ENCODE peak calls at places on chromosomes 1 and 21, in six cellular contexts. U, Y, I, T, M and D are unnamed samples.

GRCh38 chr1:239884776-239885175 is 206.9 kb upstream of the FMN2 start:
- DNase-seq in U (no peak), T (no peak), I (no peak), M (peak; percentile 9), Y (no peak), D (no peak)

GRCh38 chr21:23694396-23694795 is 1912.9 kb downstream of the MRPL39 start:
- DNase-seq in I (no peak), Y (no peak), U (no peak), M (no peak), T (no peak), D (no peak)

GRCh38 chr1:212341090-212341489 is 55.9 kb downstream of the PPP2R5A start:
- DNase-seq in T (no peak), M (no peak), U (no peak), I (no peak), Y (no peak), D (no peak)

GRCh38 chr1:169339773-169340172 is 27.8 kb downstream of the NME7 start:
- DNase-seq in U (no peak), I (no peak), T (no peak), Y (no peak), M (no peak), D (no peak)

GRCh38 chr1:62717483-62717882 is 29.3 kb upstream of the DOCK7 start:
- DNase-seq in T (no peak), Y (no peak), U (no peak), I (no peak), M (no peak), D (no peak)

GRCh38 chr1:16451868-16452528 is 11.5 kb downstream of the NECAP2 start:
- DNase-seq in U (no peak), I (no peak), M (no peak), T (no peak), Y (no peak), D (no peak)

GRCh38 chr21:35614412-35614901 is 445.9 kb downstream of the SETD4 start:
- DNase-seq in T (peak; percentile 94), I (no peak), U (no peak), M (no peak), Y (no peak), D (peak; percentile 67)

GRCh38 chr1:78052685-78053433 is 7.1 kb downstream of the GIPC2 start:
- DNase-seq in I (no peak), T (no peak), U (no peak), M (no peak), Y (no peak), D (no peak)

GRCh38 chr1:57796609-57797008 is 372.7 kb upstream of the DAB1 start:
- DNase-seq in T (peak; percentile 85), Y (no peak), U (peak; percentile 3), I (no peak), M (no peak), D (no peak)

GRCh38 chr1:8794605-8795004 is 22.8 kb downstream of the RERE start:
- DNase-seq in U (no peak), T (no peak), I (no peak), M (no peak), Y (no peak), D (no peak)

GRCh38 chr1:23928789-23929188 is 15.6 kb upstream of the CNR2 start:
- DNase-seq in I (peak; percentile 1), Y (no peak), U (no peak), T (no peak), M (no peak), D (no peak)

GRCh38 chr1:229124471-229125198 is 146.3 kb upstream of the RAB4A start:
- DNase-seq in T (no peak), I (peak; percentile 52), Y (no peak), U (no peak), M (no peak), D (no peak)

GRCh38 chr21:45539046-45539795 is 3.0 kb downstream of the SLC19A1 start:
- DNase-seq in U (no peak), I (peak; percentile 26), M (peak; percentile 6), Y (peak; percentile 23), T (no peak), D (no peak)

DNA sequence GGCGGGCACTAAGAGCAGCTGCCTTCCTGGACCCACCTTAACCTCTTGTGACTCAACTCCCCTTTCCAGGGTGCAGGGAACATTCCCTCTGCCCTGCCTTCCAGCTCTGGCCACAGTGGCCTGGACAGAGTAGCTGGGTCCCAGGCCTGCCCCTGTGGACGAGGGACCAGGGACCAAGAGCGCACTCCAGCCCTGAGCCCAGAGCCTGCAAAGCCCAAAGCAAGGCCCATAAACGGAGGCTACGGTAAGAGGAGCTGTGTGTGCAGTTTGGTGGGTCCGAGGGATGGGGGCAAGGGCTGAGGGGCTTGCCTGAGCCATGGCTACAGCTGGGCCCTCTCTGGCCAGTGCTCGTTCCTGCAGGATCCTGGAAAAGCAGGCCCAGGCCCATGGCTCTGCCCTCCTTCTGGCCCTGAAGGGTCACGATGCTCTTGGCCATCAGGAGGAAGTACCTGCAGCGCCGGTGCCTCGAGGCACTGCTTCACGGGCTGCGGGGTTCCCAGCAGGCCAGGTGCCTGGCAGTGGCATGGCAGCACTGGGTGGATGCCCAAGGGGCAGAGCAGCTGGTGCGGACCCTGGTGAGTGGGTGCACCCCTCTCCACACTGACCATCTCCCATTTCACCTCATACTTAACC is 17.8 kb downstream of the MTHFR start:
- DNase-seq in M (no peak), T (no peak), U (no peak), I (no peak), Y (no peak), D (no peak)
- TF ChIP-seq CTCF in M (no peak), T (no peak), U (no peak), I (no peak), Y (no peak), D (no peak)

GRCh38 chr21:26570203-26570602 is 2.9 kb downstream of the CYYR1 start:
- DNase-seq in T (no peak), U (no peak), I (no peak), M (no peak), Y (no peak), D (no peak)
- H3K4me3 ChIP-seq in T (no peak overlapping the region), U (no peak overlapping the region), I (no peak overlapping the region), M (peak overlapping the region; percentile 75), Y (no peak overlapping the region), D (no peak overlapping the region)

GRCh38 chr1:210264521-210265380 is 32.2 kb downstream of the SERTAD4 start:
- DNase-seq in I (no peak), U (no peak), Y (no peak), M (no peak), T (no peak), D (peak; percentile 31)
- TF ChIP-seq CTCF in I (no peak), U (peak; percentile 17), Y (peak; percentile 27), M (no peak), T (no peak), D (peak; percentile 16)

DNA sequence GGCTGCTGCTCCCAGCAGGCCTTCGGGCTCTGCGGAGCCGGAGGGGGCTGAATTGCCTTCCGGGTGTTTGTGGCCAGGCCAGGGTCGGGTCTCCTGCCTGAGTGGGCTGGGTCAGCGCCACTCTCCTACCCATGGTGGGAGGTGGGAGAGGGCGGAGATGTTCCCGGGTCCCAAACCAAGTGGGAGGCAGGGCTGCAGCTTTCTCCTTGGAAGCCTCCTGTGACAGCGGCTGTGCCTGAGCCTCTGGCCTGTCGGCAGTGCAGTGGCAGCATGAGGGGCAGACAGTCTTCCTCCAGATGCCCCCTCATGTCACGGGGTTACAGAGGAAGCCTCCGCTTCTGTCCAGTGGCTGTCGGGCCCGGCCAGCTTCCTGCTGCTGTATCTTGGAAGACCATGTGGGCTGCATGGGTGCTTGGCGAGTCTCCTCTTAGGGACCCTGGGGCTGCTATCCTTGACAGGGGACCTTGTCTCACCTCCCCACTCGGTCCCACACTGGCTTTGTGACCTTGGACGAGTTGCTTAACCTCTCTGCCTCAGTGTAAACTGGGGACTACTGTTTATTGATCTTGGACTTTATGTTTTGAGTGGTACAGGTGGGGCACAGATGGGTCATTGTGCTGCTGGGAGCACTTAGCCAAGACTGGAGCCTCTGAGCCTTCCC is 4.3 kb downstream of the SKI start:
- DNase-seq in T (no peak), U (no peak), Y (no peak), I (no peak), M (peak; percentile 46), D (no peak)
- H3K4me3 ChIP-seq in T (peak overlapping the region; percentile 57), U (peak overlapping the region; percentile 69), Y (peak overlapping the region; percentile 67), I (peak overlapping the region; percentile 71), M (peak overlapping the region; percentile 82), D (peak overlapping the region; percentile 88)

GRCh38 chr1:198304431-198304830 is 147.6 kb downstream of the NEK7 start:
- DNase-seq in I (no peak), Y (no peak), U (no peak), M (no peak), T (peak; percentile 69), D (no peak)

GRCh38 chr1:198297281-198297680 is 140.5 kb downstream of the NEK7 start:
- DNase-seq in M (no peak), Y (no peak), T (no peak), I (no peak), U (no peak), D (no peak)

GRCh38 chr1:198295975-198296374 is 139.2 kb downstream of the NEK7 start:
- DNase-seq in U (no peak), I (no peak), M (no peak), Y (no peak), T (no peak), D (no peak)

GRCh38 chr1:198298653-198299052 is 141.9 kb downstream of the NEK7 start:
- DNase-seq in T (no peak), U (no peak), Y (peak; percentile 46), M (no peak), I (no peak), D (no peak)

DNA sequence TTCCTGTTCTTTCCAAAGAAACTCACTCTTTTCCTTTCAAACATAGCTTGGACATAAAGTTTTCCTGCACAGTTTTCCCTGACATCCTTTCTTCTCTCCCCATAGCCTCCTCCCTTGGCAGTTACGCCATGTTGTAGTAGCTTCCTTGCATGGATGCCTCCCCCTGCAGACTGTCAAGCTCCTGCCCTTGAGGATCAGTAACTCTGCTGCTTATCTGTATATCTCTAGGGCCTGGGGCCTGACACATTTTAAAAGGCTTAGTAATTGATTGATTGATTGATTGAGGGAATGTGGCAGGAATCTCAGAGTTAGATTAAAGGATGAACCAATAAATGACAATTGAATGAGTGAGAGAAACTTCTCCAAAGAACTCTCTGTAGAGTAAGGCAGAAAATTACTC is 143.7 kb downstream of the NEK7 start:
- DNase-seq in M (no peak), T (no peak), U (no peak), Y (no peak), I (no peak), D (no peak)
- TF ChIP-seq CTCF in M (no peak), T (no peak), U (no peak), Y (no peak), I (no peak), D (no peak)

DNA sequence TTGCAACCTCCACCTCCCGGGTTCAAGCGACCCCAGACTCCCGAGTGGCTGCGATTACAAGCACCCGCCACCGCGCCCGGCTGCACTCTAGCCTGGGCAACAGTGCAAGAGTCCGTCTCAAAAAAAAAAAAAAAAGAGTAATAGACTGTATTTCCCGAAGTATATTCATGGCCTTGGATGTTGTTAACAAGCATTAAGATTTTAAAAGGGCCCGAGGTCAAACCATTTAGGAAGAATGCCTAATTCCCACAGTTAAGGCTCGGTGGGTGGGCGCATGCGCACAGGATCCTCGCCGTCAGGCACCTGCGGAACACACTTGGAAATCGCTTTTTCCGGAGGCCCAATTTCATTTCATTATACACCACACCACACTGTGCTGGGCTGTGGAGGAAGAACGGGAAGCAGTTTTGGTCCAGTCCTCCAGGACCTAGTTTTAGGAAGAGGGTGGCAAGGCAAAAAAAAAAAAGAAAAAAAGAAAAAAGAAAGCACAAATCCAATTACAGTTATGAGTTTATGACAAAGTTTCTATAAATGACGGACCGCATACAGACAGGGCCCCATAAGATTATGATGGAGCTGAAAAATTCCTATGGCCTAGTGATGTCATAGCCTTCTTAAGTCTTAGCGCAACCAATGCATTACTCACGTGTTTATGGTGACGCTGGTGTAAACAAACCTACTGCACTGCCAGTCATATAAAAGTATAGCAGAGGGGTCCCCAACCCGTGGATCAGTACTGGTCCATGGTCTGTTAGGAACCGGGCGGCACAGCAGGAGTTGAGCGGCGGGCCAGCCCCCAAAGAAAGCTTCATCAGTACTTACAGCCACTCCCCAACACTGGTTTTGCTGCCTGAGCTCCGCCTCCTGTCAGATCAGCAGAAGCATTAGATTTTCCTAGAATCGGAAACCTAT is 38.2 kb downstream of the H3-3A start:
- DNase-seq in U (peak; percentile 60), M (peak; percentile 38), T (no peak), I (peak; percentile 42), Y (peak; percentile 63), D (peak; percentile 85)
- H3K4me3 ChIP-seq in U (peak overlapping the region; percentile 45), M (peak overlapping the region; percentile 51), T (peak overlapping the region; percentile 18), I (peak overlapping the region; percentile 54), Y (peak overlapping the region; percentile 54), D (peak overlapping the region; percentile 17)